ENCODE peak calls at places on chromosomes 2 and 18, in ten cellular contexts. A is stimulated activated CD4-positive, alpha-beta T cell treated with anti-CD3 and anti-CD28 coated beads, Interleukin-15, amount 100 ng/mL, for 1 hour; Y is GM03348; N is GM19239; V is IMR-90; Z is 8988T; F is CD8-positive, alpha-beta T cell; L is gastrocnemius medialis; C is MCF 10A; I is CD4-positive, alpha-beta T cell. B is an unnamed sample.

GRCh38 chr2:238151628-238152235 is 7.0 kb upstream of the ERFE start:
- DNase-seq in V (no peak), F (no peak), L (no peak), N (no peak), Y (no peak), Z (no peak), I (no peak), C (no peak), A (no peak), B (no peak)

GRCh38 chr2:152542995-152543481 is 174.2 kb downstream of the PRPF40A start:
- DNase-seq in F (no peak), A (no peak), C (peak; percentile 36), I (no peak), Z (peak; percentile 10), N (no peak), L (no peak), Y (peak; percentile 79), V (peak; percentile 100), B (no peak)

GRCh38 chr2:126754240-126755004 is 98.5 kb downstream of the GYPC start:
- DNase-seq in A (no peak), I (no peak), Y (no peak), V (no peak), N (no peak), Z (no peak), L (no peak), C (no peak), F (no peak), B (no peak)

GRCh38 chr2:187869195-187869594 is 315.0 kb upstream of the TFPI start:
- DNase-seq in A (no peak), Y (no peak), C (no peak), F (no peak), V (no peak), I (no peak), Z (no peak), L (no peak), N (no peak), B (no peak)

GRCh38 chr2:144751142-144751905 is 231.4 kb upstream of the ZEB2 start:
- DNase-seq in F (no peak), Y (no peak), Z (no peak), C (no peak), I (no peak), V (no peak), A (no peak), L (no peak), N (no peak), B (no peak)

GRCh38 chr18:50545936-50546335 is 14.0 kb upstream of the MAPK4 start:
- DNase-seq in V (no peak), F (no peak), I (no peak), Z (no peak), N (no peak), C (no peak), A (no peak), L (no peak), Y (no peak), B (no peak)

GRCh38 chr2:44358498-44358897 is 2.8 kb downstream of the PREPL start:
- DNase-seq in F (peak; percentile 50), N (peak; percentile 5), A (no peak), V (peak; percentile 70), Y (peak; percentile 45), I (no peak), Z (no peak), C (peak; percentile 61), L (peak; percentile 48), B (peak; percentile 16)

GRCh38 chr2:10372862-10373240 is 70.1 kb downstream of the HPCAL1 start:
- DNase-seq in Y (no peak), A (no peak), N (no peak), C (no peak), Z (no peak), V (no peak), F (no peak), I (no peak), L (no peak), B (no peak)

GRCh38 chr2:233240897-233241296 is 10.6 kb upstream of the ATG16L1 start:
- DNase-seq in A (no peak), I (no peak), Z (no peak), F (peak; percentile 17), Y (no peak), C (no peak), N (peak; percentile 36), L (no peak), V (no peak), B (no peak)

GRCh38 chr2:69143726-69144360 is 130.9 kb downstream of the ANTXR1 start:
- DNase-seq in I (no peak), N (no peak), V (peak; percentile 35), F (no peak), C (peak; percentile 23), Y (peak; percentile 42), A (no peak), Z (peak; percentile 49), L (no peak), B (no peak)

GRCh38 chr18:3660719-3661118 is 210.7 kb downstream of the TGIF1 start:
- DNase-seq in I (no peak), L (no peak), C (no peak), A (no peak), Y (no peak), F (no peak), Z (no peak), V (no peak), N (no peak), B (no peak)

GRCh38 chr2:8604262-8604661 is 77.6 kb upstream of the ID2 start:
- DNase-seq in A (no peak), Y (no peak), F (no peak), N (no peak), I (no peak), L (no peak), Z (no peak), V (peak; percentile 77), C (peak; percentile 40), B (no peak)

GRCh38 chr2:11329759-11330158 is 14.7 kb downstream of the ROCK2 start:
- DNase-seq in L (no peak), V (peak; percentile 68), C (peak; percentile 18), F (no peak), Z (no peak), N (no peak), I (no peak), A (no peak), Y (peak; percentile 53), B (no peak)

GRCh38 chr18:79857082-79857661 is 59.4 kb downstream of the KCNG2 start:
- DNase-seq in Y (peak; percentile 44), A (no peak), F (no peak), I (no peak), V (peak; percentile 58), C (peak; percentile 15), N (no peak), Z (no peak), L (no peak), B (no peak)

GRCh38 chr2:227793148-227793722 is 20.4 kb upstream of the CCL20 start:
- DNase-seq in N (no peak), C (no peak), Y (no peak), A (no peak), Z (no peak), L (no peak), V (no peak), F (no peak), I (no peak), B (no peak)

GRCh38 chr2:222609391-222609790 is 46.5 kb downstream of the FARSB start:
- DNase-seq in I (no peak), Z (no peak), L (no peak), A (no peak), Y (peak; percentile 21), C (peak; percentile 4), V (peak; percentile 3), N (no peak), F (no peak), B (no peak)

GRCh38 chr2:230067990-230068657 is 600 bp downstream of the SLC16A14 start:
- DNase-seq in L (no peak), V (peak; percentile 13), F (peak; percentile 33), A (peak; percentile 44), C (peak; percentile 45), Z (peak; percentile 30), Y (peak; percentile 56), I (no peak), N (peak; percentile 29), B (peak; percentile 67)

GRCh38 chr2:102940684-102941083 is 178.9 kb downstream of the TMEM182 start:
- DNase-seq in F (no peak), C (no peak), I (no peak), L (no peak), N (no peak), A (no peak), Y (no peak), V (no peak), Z (no peak), B (no peak)

GRCh38 chr2:237448171-237448570 is 34.2 kb upstream of the COL6A3 start:
- DNase-seq in C (no peak), F (no peak), Y (no peak), L (no peak), V (no peak), N (no peak), Z (no peak), A (no peak), I (no peak), B (no peak)

GRCh38 chr2:223779877-223780276 is 57.5 kb downstream of the AP1S3 start:
- DNase-seq in F (peak; percentile 18), Y (peak; percentile 53), V (peak; percentile 34), Z (peak; percentile 60), N (peak; percentile 52), C (peak; percentile 66), I (peak; percentile 2), A (no peak), L (no peak), B (no peak)

GRCh38 chr2:187461294-187462261 is 13.5 kb upstream of the CALCRL start:
- DNase-seq in N (no peak), V (no peak), L (no peak), C (no peak), Y (no peak), I (no peak), Z (no peak), F (no peak), A (no peak), B (no peak)

GRCh38 chr2:133158024-133158423 is 410.2 kb downstream of the NCKAP5 start:
- DNase-seq in A (no peak), F (no peak), I (no peak), N (no peak), L (no peak), V (no peak), Y (no peak), C (no peak), Z (no peak), B (no peak)

GRCh38 chr2:196399736-196400691 is 228.6 kb upstream of the STK17B start:
- DNase-seq in Z (no peak), N (no peak), L (no peak), C (peak; percentile 93), A (no peak), V (peak; percentile 94), I (no peak), F (no peak), Y (peak; percentile 81), B (no peak)

GRCh38 chr2:65367517-65367916 is 64.9 kb downstream of the SPRED2 start:
- DNase-seq in L (no peak), F (no peak), A (no peak), V (peak; percentile 98), N (no peak), Z (no peak), I (no peak), Y (peak; percentile 77), C (peak; percentile 99), B (no peak)

GRCh38 chr18:55407774-55408535 is 180.0 kb downstream of the TCF4 start:
- DNase-seq in Z (no peak), N (no peak), V (no peak), A (no peak), F (no peak), L (no peak), I (no peak), Y (no peak), C (no peak), B (no peak)

GRCh38 chr2:66789741-66790140 is 354.8 kb downstream of the MEIS1 start:
- DNase-seq in F (no peak), Z (no peak), V (peak; percentile 40), Y (no peak), L (no peak), I (no peak), C (peak; percentile 76), A (no peak), N (no peak), B (no peak)

GRCh38 chr2:317501-318424 is 29.9 kb upstream of the ALKAL2 start:
- DNase-seq in Y (peak; percentile 52), C (no peak), V (peak; percentile 10), L (no peak), F (no peak), A (no peak), I (no peak), Z (peak; percentile 57), N (peak; percentile 24), B (no peak)

GRCh38 chr2:9656270-9656766 is 25.5 kb upstream of the YWHAQ start:
- DNase-seq in F (peak; percentile 62), Y (peak; percentile 92), Z (peak; percentile 40), A (no peak), V (peak; percentile 97), I (peak; percentile 25), L (no peak), C (peak; percentile 92), N (peak; percentile 47), B (no peak)